ENCODE peak calls at places on chromosomes 5 and 9, in seven cellular contexts. One of them, this sample, is unnamed.

GRCh38 chr9:136618578-136619547 is 43.9 kb upstream of the EGFL7 start:
- DNase-seq in cardiac fibroblast: no peak
- DNase-seq in fibroblast of pulmonary artery: no peak
- DNase-seq in HCT116: no peak
- DNase-seq in esophagus squamous epithelium: no peak
- DNase-seq in IMR-90: no peak
- DNase-seq in adrenal gland: peak; percentile 53
- DNase-seq in this sample: no peak

GRCh38 chr5:178581621-178582020 is 8.6 kb downstream of the COL23A1 start:
- DNase-seq in fibroblast of pulmonary artery: no peak
- DNase-seq in adrenal gland: no peak
- DNase-seq in HCT116: no peak
- DNase-seq in cardiac fibroblast: no peak
- DNase-seq in esophagus squamous epithelium: no peak
- DNase-seq in IMR-90: no peak
- DNase-seq in this sample: no peak

GRCh38 chr5:54616031-54616430 is 98.5 kb downstream of the SNX18 start:
- DNase-seq in HCT116: no peak
- DNase-seq in adrenal gland: peak; percentile 24
- DNase-seq in esophagus squamous epithelium: no peak
- DNase-seq in IMR-90: peak; percentile 89
- DNase-seq in cardiac fibroblast: peak; percentile 81
- DNase-seq in fibroblast of pulmonary artery: peak; percentile 93
- DNase-seq in this sample: peak; percentile 10

GRCh38 chr5:151320481-151320880 is 16.9 kb upstream of the SLC36A3 start:
- DNase-seq in fibroblast of pulmonary artery: no peak
- DNase-seq in esophagus squamous epithelium: no peak
- DNase-seq in IMR-90: no peak
- DNase-seq in cardiac fibroblast: no peak
- DNase-seq in HCT116: no peak
- DNase-seq in adrenal gland: no peak
- DNase-seq in this sample: no peak

GRCh38 chr9:137128158-137129088 is 10.5 kb upstream of the GRIN1 start:
- DNase-seq in adrenal gland: no peak
- DNase-seq in fibroblast of pulmonary artery: no peak
- DNase-seq in cardiac fibroblast: no peak
- DNase-seq in IMR-90: no peak
- DNase-seq in HCT116: no peak
- DNase-seq in esophagus squamous epithelium: no peak
- DNase-seq in this sample: no peak

GRCh38 chr5:94153736-94154450 is 412.5 kb upstream of the POU5F2 start:
- DNase-seq in cardiac fibroblast: peak; percentile 19
- DNase-seq in adrenal gland: no peak
- DNase-seq in fibroblast of pulmonary artery: peak; percentile 27
- DNase-seq in HCT116: no peak
- DNase-seq in esophagus squamous epithelium: no peak
- DNase-seq in IMR-90: peak; percentile 18
- DNase-seq in this sample: no peak

GRCh38 chr9:88781500-88782391 is 209.5 kb upstream of the S1PR3 start:
- DNase-seq in esophagus squamous epithelium: no peak
- DNase-seq in adrenal gland: peak; percentile 76
- DNase-seq in IMR-90: peak; percentile 74
- DNase-seq in fibroblast of pulmonary artery: peak; percentile 95
- DNase-seq in HCT116: no peak
- DNase-seq in cardiac fibroblast: peak; percentile 89
- DNase-seq in this sample: no peak

GRCh38 chr5:32193591-32193990 is 19.5 kb upstream of the GOLPH3 start:
- DNase-seq in adrenal gland: peak; percentile 80
- DNase-seq in fibroblast of pulmonary artery: peak; percentile 96
- DNase-seq in esophagus squamous epithelium: no peak
- DNase-seq in cardiac fibroblast: peak; percentile 92
- DNase-seq in IMR-90: peak; percentile 77
- DNase-seq in HCT116: no peak
- DNase-seq in this sample: peak; percentile 84

GRCh38 chr5:2199697-2200096 is 317.0 kb upstream of the IRX4 start:
- DNase-seq in fibroblast of pulmonary artery: no peak
- DNase-seq in HCT116: no peak
- DNase-seq in cardiac fibroblast: no peak
- DNase-seq in adrenal gland: no peak
- DNase-seq in esophagus squamous epithelium: no peak
- DNase-seq in IMR-90: no peak
- DNase-seq in this sample: no peak

GRCh38 chr5:93604119-93604963 is 21.3 kb downstream of the NR2F1 start:
- DNase-seq in cardiac fibroblast: peak; percentile 47
- DNase-seq in esophagus squamous epithelium: no peak
- DNase-seq in HCT116: no peak
- DNase-seq in adrenal gland: peak; percentile 60
- DNase-seq in IMR-90: peak; percentile 67
- DNase-seq in fibroblast of pulmonary artery: no peak
- DNase-seq in this sample: no peak

GRCh38 chr5:157463621-157464407 is 3.8 kb downstream of the NIPAL4 start:
- DNase-seq in cardiac fibroblast: peak; percentile 83
- DNase-seq in fibroblast of pulmonary artery: no peak
- DNase-seq in adrenal gland: no peak
- DNase-seq in esophagus squamous epithelium: no peak
- DNase-seq in HCT116: peak; percentile 50
- DNase-seq in IMR-90: peak; percentile 57
- DNase-seq in this sample: peak; percentile 74

DNA sequence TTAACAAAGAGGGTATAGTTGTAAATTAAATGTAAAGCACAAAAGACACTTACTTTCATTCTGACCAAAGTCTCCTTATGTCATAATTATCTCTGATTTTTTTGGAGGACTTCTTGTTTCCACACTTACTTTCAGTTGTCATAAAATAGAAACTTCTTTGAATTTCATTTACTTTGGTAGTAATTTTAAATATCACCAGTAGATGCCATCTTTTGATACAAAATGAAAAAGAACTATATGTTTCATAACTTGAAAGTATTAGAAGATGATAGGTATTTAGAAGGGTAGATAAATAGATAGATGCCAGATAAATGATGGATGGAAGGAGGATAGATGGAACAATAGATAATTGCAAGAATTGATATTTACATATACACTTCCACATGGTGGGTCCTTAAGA is 1865.3 kb upstream of the CDH9 start:
- DNase-seq in HCT116: no peak
- DNase-seq in cardiac fibroblast: no peak
- DNase-seq in adrenal gland: no peak
- DNase-seq in esophagus squamous epithelium: no peak
- DNase-seq in fibroblast of pulmonary artery: no peak
- DNase-seq in IMR-90: no peak
- DNase-seq in this sample: no peak
- TF ChIP-seq CTCF in HCT116: no peak
- TF ChIP-seq CTCF in cardiac fibroblast: no peak
- TF ChIP-seq CTCF in adrenal gland: no peak
- TF ChIP-seq CTCF in esophagus squamous epithelium: no peak
- TF ChIP-seq CTCF in fibroblast of pulmonary artery: no peak
- TF ChIP-seq CTCF in IMR-90: no peak
- TF ChIP-seq CTCF in this sample: no peak

DNA sequence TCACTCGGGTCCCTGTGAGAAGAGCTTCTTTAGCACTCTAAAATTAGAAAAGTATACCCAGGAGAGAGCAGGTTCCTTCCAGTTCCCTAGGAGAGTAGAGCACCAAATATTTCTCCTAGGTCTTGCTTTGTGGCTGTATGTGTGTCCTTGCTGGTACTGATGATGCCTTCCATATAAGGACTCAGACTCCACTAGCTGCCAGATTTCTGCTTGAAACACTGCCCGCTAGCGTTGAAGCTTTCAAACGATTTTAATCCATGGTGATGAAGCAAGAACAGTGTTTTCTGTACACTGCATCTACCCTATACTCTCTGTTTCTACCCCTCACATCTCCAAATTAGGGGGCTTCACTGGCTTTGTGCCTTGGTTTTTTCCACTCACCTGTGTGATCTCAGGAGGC is 2.4 kb upstream of the SMC2 start:
- DNase-seq in esophagus squamous epithelium: no peak
- DNase-seq in IMR-90: peak; percentile 78
- DNase-seq in cardiac fibroblast: peak; percentile 76
- DNase-seq in adrenal gland: peak; percentile 20
- DNase-seq in HCT116: no peak
- DNase-seq in fibroblast of pulmonary artery: peak; percentile 36
- DNase-seq in this sample: no peak
- H3K4me3 ChIP-seq in esophagus squamous epithelium: no peak overlapping the region
- H3K4me3 ChIP-seq in IMR-90: peak overlapping the region; percentile 6
- H3K4me3 ChIP-seq in cardiac fibroblast: no peak overlapping the region
- H3K4me3 ChIP-seq in adrenal gland: no peak overlapping the region
- H3K4me3 ChIP-seq in HCT116: no peak overlapping the region
- H3K4me3 ChIP-seq in fibroblast of pulmonary artery: no peak overlapping the region
- H3K4me3 ChIP-seq in this sample: no peak overlapping the region

GRCh38 chr5:170070556-170071412 is 34.9 kb upstream of the FOXI1 start:
- DNase-seq in IMR-90: peak; percentile 45
- DNase-seq in HCT116: peak; percentile 16
- DNase-seq in cardiac fibroblast: peak; percentile 59
- DNase-seq in fibroblast of pulmonary artery: peak; percentile 54
- DNase-seq in adrenal gland: peak; percentile 28
- DNase-seq in esophagus squamous epithelium: no peak
- DNase-seq in this sample: no peak
- TF ChIP-seq CTCF in IMR-90: peak; percentile 62
- TF ChIP-seq CTCF in HCT116: peak; percentile 81
- TF ChIP-seq CTCF in cardiac fibroblast: peak; percentile 91
- TF ChIP-seq CTCF in fibroblast of pulmonary artery: peak; percentile 76
- TF ChIP-seq CTCF in adrenal gland: peak; percentile 58
- TF ChIP-seq CTCF in esophagus squamous epithelium: no peak
- TF ChIP-seq CTCF in this sample: peak; percentile 84

GRCh38 chr9:100474950-100475276 is 2.0 kb downstream of the TMEFF1 start:
- DNase-seq in cardiac fibroblast: no peak
- DNase-seq in esophagus squamous epithelium: no peak
- DNase-seq in fibroblast of pulmonary artery: no peak
- DNase-seq in HCT116: no peak
- DNase-seq in adrenal gland: no peak
- DNase-seq in IMR-90: no peak
- DNase-seq in this sample: no peak
- H3K4me3 ChIP-seq in cardiac fibroblast: no peak overlapping the region
- H3K4me3 ChIP-seq in esophagus squamous epithelium: no peak overlapping the region
- H3K4me3 ChIP-seq in fibroblast of pulmonary artery: no peak overlapping the region
- H3K4me3 ChIP-seq in HCT116: no peak overlapping the region
- H3K4me3 ChIP-seq in adrenal gland: no peak overlapping the region
- H3K4me3 ChIP-seq in IMR-90: no peak overlapping the region
- H3K4me3 ChIP-seq in this sample: no peak overlapping the region

DNA sequence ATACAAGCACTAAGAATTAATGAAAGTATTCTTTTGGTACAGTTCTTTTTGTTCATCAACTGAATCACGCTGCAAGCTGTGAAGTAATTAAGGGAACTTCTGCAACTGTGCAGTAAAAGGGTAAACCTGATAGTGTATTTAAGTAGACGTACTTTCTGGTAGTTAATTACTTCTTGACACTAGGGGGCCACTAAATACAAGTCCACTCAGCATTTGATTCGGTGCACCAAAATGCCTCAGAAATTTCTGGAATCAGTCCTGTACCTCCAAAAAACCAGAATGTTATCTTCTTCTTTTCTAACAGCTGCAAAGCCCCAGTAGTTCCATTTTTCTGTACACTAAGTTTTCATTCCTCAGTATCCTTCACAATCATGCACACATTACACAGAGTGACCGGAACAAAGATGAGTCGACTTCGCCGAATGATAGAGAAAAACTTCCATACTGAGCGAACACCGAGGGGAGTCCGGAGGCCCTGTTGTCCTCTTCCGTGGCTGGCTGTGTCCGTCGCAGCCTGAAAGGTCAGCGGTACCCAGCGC is 500 bp downstream of the GFM2 start:
- DNase-seq in fibroblast of pulmonary artery: peak; percentile 51
- DNase-seq in HCT116: peak; percentile 41
- DNase-seq in cardiac fibroblast: peak; percentile 74
- DNase-seq in adrenal gland: no peak
- DNase-seq in esophagus squamous epithelium: no peak
- DNase-seq in IMR-90: peak; percentile 64
- DNase-seq in this sample: peak; percentile 36
- TF ChIP-seq CTCF in fibroblast of pulmonary artery: peak; percentile 29
- TF ChIP-seq CTCF in HCT116: peak; percentile 42
- TF ChIP-seq CTCF in cardiac fibroblast: peak; percentile 43
- TF ChIP-seq CTCF in adrenal gland: peak; percentile 17
- TF ChIP-seq CTCF in esophagus squamous epithelium: no peak
- TF ChIP-seq CTCF in IMR-90: peak; percentile 45
- TF ChIP-seq CTCF in this sample: peak; percentile 51

GRCh38 chr9:105295151-105295550 is 50.7 kb downstream of the SLC44A1 start:
- DNase-seq in cardiac fibroblast: no peak
- DNase-seq in esophagus squamous epithelium: no peak
- DNase-seq in HCT116: no peak
- DNase-seq in fibroblast of pulmonary artery: no peak
- DNase-seq in IMR-90: no peak
- DNase-seq in adrenal gland: no peak
- DNase-seq in this sample: peak; percentile 74
- H3K4me3 ChIP-seq in cardiac fibroblast: no peak overlapping the region
- H3K4me3 ChIP-seq in esophagus squamous epithelium: no peak overlapping the region
- H3K4me3 ChIP-seq in HCT116: no peak overlapping the region
- H3K4me3 ChIP-seq in fibroblast of pulmonary artery: no peak overlapping the region
- H3K4me3 ChIP-seq in IMR-90: no peak overlapping the region
- H3K4me3 ChIP-seq in adrenal gland: no peak overlapping the region
- H3K4me3 ChIP-seq in this sample: no peak overlapping the region

DNA sequence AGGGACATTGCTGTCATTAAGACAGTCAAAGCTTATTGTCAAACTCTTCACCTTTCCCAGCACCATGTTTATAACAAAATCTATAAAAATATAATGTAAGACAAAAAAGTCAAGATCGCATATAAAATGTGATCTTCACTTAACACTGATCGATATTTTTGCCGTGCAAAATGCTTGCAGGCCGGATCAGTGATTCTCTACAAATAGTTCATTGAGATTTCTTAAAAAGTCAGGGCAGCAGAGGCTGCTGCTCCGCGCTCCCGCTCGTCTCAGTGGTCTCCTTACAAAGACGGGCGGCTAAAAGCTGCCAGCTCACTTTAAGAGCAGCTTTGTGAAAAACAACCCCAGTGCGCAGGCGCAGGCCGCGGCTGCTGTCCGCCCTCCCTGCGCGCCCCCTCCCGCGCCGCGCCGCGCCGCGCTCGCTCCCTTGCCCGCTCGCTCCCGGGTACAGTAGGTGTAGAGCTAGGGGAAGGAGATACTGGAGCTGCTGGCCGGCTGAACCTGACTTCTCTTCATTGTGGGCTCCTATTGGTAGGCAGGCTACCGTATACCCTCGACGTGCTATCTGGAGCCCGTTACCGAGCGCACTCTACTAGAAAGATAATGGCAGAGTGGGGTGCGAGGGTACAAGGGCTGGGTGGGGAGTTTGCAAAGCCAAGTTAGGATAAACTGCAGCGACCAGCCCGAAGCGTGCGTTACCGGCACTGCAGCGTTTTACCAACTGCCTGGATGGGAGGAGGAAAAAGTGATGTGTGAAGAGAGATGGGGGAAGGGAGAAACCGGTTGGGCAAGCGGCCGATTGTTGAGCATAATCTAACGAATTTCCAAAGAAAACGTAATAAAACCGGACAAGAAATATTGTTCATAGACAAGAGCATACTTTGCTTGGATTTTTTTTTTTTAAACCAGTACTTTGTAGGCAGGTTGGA is at the start of gene ARRDC3:
- DNase-seq in cardiac fibroblast: peak; percentile 97
- DNase-seq in fibroblast of pulmonary artery: peak; percentile 97
- DNase-seq in IMR-90: peak; percentile 94
- DNase-seq in adrenal gland: peak; percentile 98
- DNase-seq in esophagus squamous epithelium: peak; percentile 83
- DNase-seq in HCT116: peak; percentile 88
- DNase-seq in this sample: peak; percentile 84
- TF ChIP-seq CTCF in cardiac fibroblast: no peak
- TF ChIP-seq CTCF in fibroblast of pulmonary artery: no peak
- TF ChIP-seq CTCF in IMR-90: no peak
- TF ChIP-seq CTCF in adrenal gland: no peak
- TF ChIP-seq CTCF in esophagus squamous epithelium: peak; percentile 5
- TF ChIP-seq CTCF in HCT116: no peak
- TF ChIP-seq CTCF in this sample: no peak

This sample was measured in retinal pigment epithelial cell.